ENCODE peak calls at places on chromosomes 4 and X, in six cellular contexts. One of them, this sample, is unnamed.

GRCh38 chr4:4575284-4576211 is 33.7 kb upstream of the STX18 start:
- DNase-seq in Kasumi-1: peak; percentile 54
- DNase-seq in uterus: peak; percentile 55
- DNase-seq in iris pigment epithelial cell: peak; percentile 48
- DNase-seq in amniotic epithelial cell: peak; percentile 12
- DNase-seq in T-helper 22 cell: peak; percentile 50
- DNase-seq in this sample: peak; percentile 94

GRCh38 chr4:95533254-95533653 is 15.5 kb downstream of the UNC5C start:
- DNase-seq in Kasumi-1: no peak
- DNase-seq in uterus: no peak
- DNase-seq in iris pigment epithelial cell: no peak
- DNase-seq in amniotic epithelial cell: no peak
- DNase-seq in T-helper 22 cell: no peak
- DNase-seq in this sample: no peak

GRCh38 chr4:33616121-33616520 is 2628.2 kb downstream of the ARAP2 start:
- DNase-seq in Kasumi-1: no peak
- DNase-seq in uterus: no peak
- DNase-seq in iris pigment epithelial cell: no peak
- DNase-seq in amniotic epithelial cell: no peak
- DNase-seq in T-helper 22 cell: no peak
- DNase-seq in this sample: no peak

GRCh38 chr4:87979810-87980209 is 4.3 kb downstream of the SPP1 start:
- DNase-seq in Kasumi-1: no peak
- DNase-seq in uterus: no peak
- DNase-seq in iris pigment epithelial cell: no peak
- DNase-seq in amniotic epithelial cell: no peak
- DNase-seq in T-helper 22 cell: no peak
- DNase-seq in this sample: no peak

GRCh38 chr4:141391293-141391692 is 170.6 kb downstream of the ZNF330 start:
- DNase-seq in Kasumi-1: no peak
- DNase-seq in uterus: no peak
- DNase-seq in iris pigment epithelial cell: peak; percentile 65
- DNase-seq in amniotic epithelial cell: peak; percentile 75
- DNase-seq in T-helper 22 cell: no peak
- DNase-seq in this sample: no peak

GRCh38 chr4:184750926-184751584 is 17.2 kb upstream of the CENPU start:
- DNase-seq in Kasumi-1: no peak
- DNase-seq in uterus: no peak
- DNase-seq in iris pigment epithelial cell: no peak
- DNase-seq in amniotic epithelial cell: peak; percentile 94
- DNase-seq in T-helper 22 cell: no peak
- DNase-seq in this sample: no peak

GRCh38 chrX:51891821-51892551 is 1.4 kb upstream of the MAGED1 start:
- DNase-seq in Kasumi-1: peak; percentile 1
- DNase-seq in uterus: peak; percentile 51
- DNase-seq in iris pigment epithelial cell: peak; percentile 33
- DNase-seq in amniotic epithelial cell: peak; percentile 38
- DNase-seq in T-helper 22 cell: no peak
- DNase-seq in this sample: no peak

GRCh38 chr4:5051210-5051691 is at the start of gene STK32B:
- DNase-seq in Kasumi-1: peak; percentile 68
- DNase-seq in uterus: peak; percentile 59
- DNase-seq in iris pigment epithelial cell: peak; percentile 78
- DNase-seq in amniotic epithelial cell: peak; percentile 70
- DNase-seq in T-helper 22 cell: no peak
- DNase-seq in this sample: peak; percentile 89

GRCh38 chr4:97984545-97985131 is 158.6 kb downstream of the STPG2 start:
- DNase-seq in Kasumi-1: no peak
- DNase-seq in uterus: no peak
- DNase-seq in iris pigment epithelial cell: no peak
- DNase-seq in amniotic epithelial cell: no peak
- DNase-seq in T-helper 22 cell: no peak
- DNase-seq in this sample: no peak

GRCh38 chrX:88244066-88244465 is 503.0 kb upstream of the CPXCR1 start:
- DNase-seq in Kasumi-1: no peak
- DNase-seq in uterus: no peak
- DNase-seq in iris pigment epithelial cell: no peak
- DNase-seq in amniotic epithelial cell: no peak
- DNase-seq in T-helper 22 cell: no peak
- DNase-seq in this sample: no peak

GRCh38 chr4:101304916-101305315 is 42.4 kb downstream of the PPP3CA start:
- DNase-seq in Kasumi-1: no peak
- DNase-seq in uterus: no peak
- DNase-seq in iris pigment epithelial cell: peak; percentile 76
- DNase-seq in amniotic epithelial cell: peak; percentile 77
- DNase-seq in T-helper 22 cell: no peak
- DNase-seq in this sample: no peak

GRCh38 chrX:17032351-17032750 is 85.9 kb downstream of the REPS2 start:
- DNase-seq in Kasumi-1: no peak
- DNase-seq in uterus: peak; percentile 31
- DNase-seq in iris pigment epithelial cell: peak; percentile 65
- DNase-seq in amniotic epithelial cell: peak; percentile 95
- DNase-seq in T-helper 22 cell: no peak
- DNase-seq in this sample: peak; percentile 49

GRCh38 chr4:188117631-188118030 is 8.2 kb upstream of the TRIML2 start:
- DNase-seq in Kasumi-1: no peak
- DNase-seq in uterus: no peak
- DNase-seq in iris pigment epithelial cell: no peak
- DNase-seq in amniotic epithelial cell: no peak
- DNase-seq in T-helper 22 cell: no peak
- DNase-seq in this sample: no peak

GRCh38 chrX:39070009-39070408 is 268.8 kb downstream of the MID1IP1 start:
- DNase-seq in Kasumi-1: no peak
- DNase-seq in uterus: no peak
- DNase-seq in iris pigment epithelial cell: no peak
- DNase-seq in amniotic epithelial cell: no peak
- DNase-seq in T-helper 22 cell: no peak
- DNase-seq in this sample: peak; percentile 38

GRCh38 chr4:93183589-93183988 is 645.0 kb upstream of the ATOH1 start:
- DNase-seq in Kasumi-1: no peak
- DNase-seq in uterus: no peak
- DNase-seq in iris pigment epithelial cell: no peak
- DNase-seq in amniotic epithelial cell: peak; percentile 41
- DNase-seq in T-helper 22 cell: no peak
- DNase-seq in this sample: no peak

GRCh38 chr4:106986486-106986885 is 49.6 kb downstream of the DKK2 start:
- DNase-seq in Kasumi-1: peak; percentile 25
- DNase-seq in uterus: no peak
- DNase-seq in iris pigment epithelial cell: peak; percentile 75
- DNase-seq in amniotic epithelial cell: peak; percentile 2
- DNase-seq in T-helper 22 cell: no peak
- DNase-seq in this sample: no peak

GRCh38 chr4:4735136-4735754 is 124.2 kb upstream of the MSX1 start:
- DNase-seq in Kasumi-1: no peak
- DNase-seq in uterus: no peak
- DNase-seq in iris pigment epithelial cell: no peak
- DNase-seq in amniotic epithelial cell: no peak
- DNase-seq in T-helper 22 cell: no peak
- DNase-seq in this sample: no peak

GRCh38 chrX:111568356-111568755 is 56.9 kb downstream of the SERTM2 start:
- DNase-seq in Kasumi-1: peak; percentile 1
- DNase-seq in uterus: no peak
- DNase-seq in iris pigment epithelial cell: peak; percentile 18
- DNase-seq in amniotic epithelial cell: peak; percentile 38
- DNase-seq in T-helper 22 cell: no peak
- DNase-seq in this sample: no peak

GRCh38 chr4:159017323-159018036 is 85.4 kb upstream of the RAPGEF2 start:
- DNase-seq in Kasumi-1: peak; percentile 15
- DNase-seq in uterus: no peak
- DNase-seq in iris pigment epithelial cell: no peak
- DNase-seq in amniotic epithelial cell: no peak
- DNase-seq in T-helper 22 cell: no peak
- DNase-seq in this sample: no peak

GRCh38 chrX:118392726-118393125 is 46.8 kb downstream of the WDR44 start:
- DNase-seq in Kasumi-1: no peak
- DNase-seq in uterus: no peak
- DNase-seq in iris pigment epithelial cell: peak; percentile 20
- DNase-seq in amniotic epithelial cell: peak; percentile 7
- DNase-seq in T-helper 22 cell: no peak
- DNase-seq in this sample: no peak

GRCh38 chr4:32025840-32026459 is 1305.8 kb downstream of the PCDH7 start:
- DNase-seq in Kasumi-1: no peak
- DNase-seq in uterus: no peak
- DNase-seq in iris pigment epithelial cell: peak; percentile 26
- DNase-seq in amniotic epithelial cell: peak; percentile 49
- DNase-seq in T-helper 22 cell: no peak
- DNase-seq in this sample: no peak

GRCh38 chr4:108628411-108628810 is 8.0 kb downstream of the RPL34 start:
- DNase-seq in Kasumi-1: no peak
- DNase-seq in uterus: no peak
- DNase-seq in iris pigment epithelial cell: peak; percentile 36
- DNase-seq in amniotic epithelial cell: no peak
- DNase-seq in T-helper 22 cell: no peak
- DNase-seq in this sample: no peak

GRCh38 chrX:18620349-18620748 is 51.6 kb downstream of the RS1 start:
- DNase-seq in Kasumi-1: no peak
- DNase-seq in uterus: no peak
- DNase-seq in iris pigment epithelial cell: no peak
- DNase-seq in amniotic epithelial cell: no peak
- DNase-seq in T-helper 22 cell: no peak
- DNase-seq in this sample: no peak

GRCh38 chr4:124666496-124666895 is 46.0 kb downstream of the ANKRD50 start:
- DNase-seq in Kasumi-1: no peak
- DNase-seq in uterus: no peak
- DNase-seq in iris pigment epithelial cell: no peak
- DNase-seq in amniotic epithelial cell: no peak
- DNase-seq in T-helper 22 cell: no peak
- DNase-seq in this sample: no peak

GRCh38 chr4:160021870-160022269 is 919.0 kb downstream of the RAPGEF2 start:
- DNase-seq in Kasumi-1: no peak
- DNase-seq in uterus: no peak
- DNase-seq in iris pigment epithelial cell: no peak
- DNase-seq in amniotic epithelial cell: no peak
- DNase-seq in T-helper 22 cell: no peak
- DNase-seq in this sample: no peak

GRCh38 chr4:3497554-3498389 is 34.5 kb downstream of the LRPAP1 start:
- DNase-seq in Kasumi-1: no peak
- DNase-seq in uterus: no peak
- DNase-seq in iris pigment epithelial cell: no peak
- DNase-seq in amniotic epithelial cell: no peak
- DNase-seq in T-helper 22 cell: no peak
- DNase-seq in this sample: peak; percentile 68

GRCh38 chr4:4427478-4427870 is 40.6 kb downstream of the NSG1 start:
- DNase-seq in Kasumi-1: no peak
- DNase-seq in uterus: no peak
- DNase-seq in iris pigment epithelial cell: no peak
- DNase-seq in amniotic epithelial cell: no peak
- DNase-seq in T-helper 22 cell: no peak
- DNase-seq in this sample: no peak

GRCh38 chr4:40523581-40523980 is 106.1 kb downstream of the RBM47 start:
- DNase-seq in Kasumi-1: no peak
- DNase-seq in uterus: no peak
- DNase-seq in iris pigment epithelial cell: no peak
- DNase-seq in amniotic epithelial cell: no peak
- DNase-seq in T-helper 22 cell: no peak
- DNase-seq in this sample: no peak

GRCh38 chr4:786861-787300 is 39.0 kb downstream of the CPLX1 start:
- DNase-seq in Kasumi-1: no peak
- DNase-seq in uterus: no peak
- DNase-seq in iris pigment epithelial cell: no peak
- DNase-seq in amniotic epithelial cell: no peak
- DNase-seq in T-helper 22 cell: no peak
- DNase-seq in this sample: peak; percentile 82

GRCh38 chr4:71595576-71596108 is 188.2 kb downstream of the GC start:
- DNase-seq in Kasumi-1: no peak
- DNase-seq in uterus: no peak
- DNase-seq in iris pigment epithelial cell: no peak
- DNase-seq in amniotic epithelial cell: no peak
- DNase-seq in T-helper 22 cell: no peak
- DNase-seq in this sample: no peak

GRCh38 chrX:108018659-108019381 is 26.0 kb upstream of the VSIG1 start:
- DNase-seq in Kasumi-1: no peak
- DNase-seq in uterus: no peak
- DNase-seq in iris pigment epithelial cell: no peak
- DNase-seq in amniotic epithelial cell: no peak
- DNase-seq in T-helper 22 cell: peak; percentile 28
- DNase-seq in this sample: no peak

GRCh38 chr4:2168469-2169319 is 73.2 kb downstream of the HAUS3 start:
- DNase-seq in Kasumi-1: no peak
- DNase-seq in uterus: no peak
- DNase-seq in iris pigment epithelial cell: no peak
- DNase-seq in amniotic epithelial cell: no peak
- DNase-seq in T-helper 22 cell: no peak
- DNase-seq in this sample: no peak

This sample was measured in upper lobe of left lung.